ENCODE peak calls at places on chromosome 22, in six cellular contexts. W, D, P, M, G and C are unnamed samples. For H3K4me1, H3K27me3 and H3K36me3, the result is how much of the 10 kb centered on the place peaks cover.

GRCh38 chr22:49182416-49182815 is 645.3 kb downstream of the BRD1 start:
- DNase-seq in W (no peak), D (peak), P (no peak), M (no peak), G (no peak), C (no peak)

GRCh38 chr22:30304495-30305244 is 15.4 kb upstream of the CASTOR1 start:
- DNase-seq in W (no peak), D (no peak), P (peak), M (no peak), G (peak), C (peak)

GRCh38 chr22:19723990-19724827 is 870 bp downstream of the GP1BB start:
- DNase-seq in W (no peak), D (no peak), P (peak), M (no peak), G (no peak), C (peak)

GRCh38 chr22:19826619-19826950 is 28.1 kb downstream of the GNB1L start:
- DNase-seq in W (no peak), D (no peak), P (no peak), M (no peak), G (no peak), C (no peak)

GRCh38 chr22:50454556-50455075 is 20.2 kb downstream of the SBF1 start:
- DNase-seq in W (no peak), D (no peak), P (no peak), M (no peak), G (no peak), C (no peak)

GRCh38 chr22:27480487-27480886 is 321.1 kb downstream of the MN1 start:
- DNase-seq in W (no peak), D (no peak), P (no peak), M (no peak), G (no peak), C (no peak)

GRCh38 chr22:49326558-49326957 is 501.1 kb downstream of the BRD1 start:
- DNase-seq in W (no peak), D (peak), P (no peak), M (no peak), G (no peak), C (no peak)

GRCh38 chr22:42646569-42647525 is 2.3 kb downstream of the CYB5R3 start:
- DNase-seq in W (no peak), D (no peak), P (peak), M (peak), G (peak), C (peak)

GRCh38 chr22:43819691-43820670 is 7.9 kb upstream of the EFCAB6 start:
- DNase-seq in W (no peak), D (no peak), P (no peak), M (no peak), G (peak), C (no peak)

GRCh38 chr22:49670610-49671330 is 156.9 kb downstream of the BRD1 start:
- DNase-seq in W (no peak), D (peak), P (no peak), M (no peak), G (peak), C (no peak)

GRCh38 chr22:43789452-43789851 is 22.7 kb downstream of the EFCAB6 start:
- DNase-seq in W (no peak), D (no peak), P (no peak), M (peak), G (no peak), C (peak)

GRCh38 chr22:25199726-25200520 is at the start of gene CRYBB3:
- DNase-seq in W (no peak), D (no peak), P (no peak), M (no peak), G (no peak), C (no peak)

GRCh38 chr22:33129621-33130020 is 71.4 kb upstream of the SYN3 start:
- DNase-seq in W (no peak), D (no peak), P (no peak), M (no peak), G (no peak), C (no peak)

GRCh38 chr22:30313527-30314385 is 13.0 kb downstream of the TBC1D10A start:
- DNase-seq in W (no peak), D (no peak), P (no peak), M (no peak), G (no peak), C (no peak)

GRCh38 chr22:33210129-33210784 is 152.1 kb upstream of the SYN3 start:
- DNase-seq in W (peak), D (no peak), P (peak), M (peak), G (no peak), C (no peak)

GRCh38 chr22:32628626-32629587 is 154.3 kb downstream of the FBXO7 start:
- DNase-seq in W (no peak), D (no peak), P (no peak), M (no peak), G (no peak), C (no peak)

GRCh38 chr22:17781319-17782031 is 7.2 kb upstream of the BID start:
- DNase-seq in W (no peak), D (no peak), P (peak), M (no peak), G (no peak), C (peak)

GRCh38 chr22:26800858-26801257 is 143.5 kb downstream of the MIAT start:
- DNase-seq in W (no peak), D (no peak), P (no peak), M (no peak), G (no peak), C (peak)

GRCh38 chr22:28829358-28830181 is 29.2 kb upstream of the XBP1 start:
- DNase-seq in W (peak), D (peak), P (peak), M (peak), G (peak), C (peak)

GRCh38 chr22:34997921-34998320 is 68.0 kb upstream of the ISX start:
- DNase-seq in W (no peak), D (no peak), P (no peak), M (no peak), G (no peak), C (no peak)

GRCh38 chr22:31451709-31452571 is 37.7 kb downstream of the EIF4ENIF1 start:
- DNase-seq in W (no peak), D (no peak), P (peak), M (no peak), G (no peak), C (peak)

GRCh38 chr22:41857160-41857859 is 24.4 kb downstream of the SREBF2 start:
- DNase-seq in W (no peak), D (no peak), P (peak), M (no peak), G (no peak), C (peak)

DNA sequence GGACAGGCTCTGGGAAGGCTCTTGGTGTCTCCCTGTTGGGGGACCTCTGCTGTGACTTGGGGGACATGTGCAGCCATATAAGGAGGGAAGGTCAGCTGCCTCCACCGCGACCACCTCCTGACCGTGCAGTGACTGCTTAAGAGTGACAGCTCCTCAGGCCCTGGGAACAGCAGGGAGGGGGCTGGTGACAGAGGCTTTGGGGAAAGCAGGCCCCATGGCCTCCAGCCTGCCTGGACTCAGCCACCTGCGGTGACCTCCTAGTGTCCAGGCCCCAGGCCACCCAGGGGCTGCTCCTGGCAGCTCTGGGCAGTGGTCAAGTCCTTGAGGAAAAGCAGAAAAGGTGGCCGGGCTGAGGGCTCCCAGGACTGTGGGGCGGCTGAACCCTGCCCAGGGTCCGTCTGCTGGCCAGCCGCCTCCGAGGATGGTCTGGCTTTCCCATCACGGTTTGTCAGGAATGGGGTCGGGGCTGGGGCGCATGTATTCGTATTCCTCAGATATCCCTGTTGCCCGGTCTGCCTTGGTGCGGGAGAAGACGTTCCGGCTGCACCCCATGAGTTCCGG is 96.8 kb downstream of the WNT7B start:
- DNase-seq in W (no peak), D (peak), P (no peak), M (no peak), G (peak), C (no peak)
- H3K4me1 ChIP-seq in W (under half), D (under half), P (under half), M (under half), G (under half), C (under half)

DNA sequence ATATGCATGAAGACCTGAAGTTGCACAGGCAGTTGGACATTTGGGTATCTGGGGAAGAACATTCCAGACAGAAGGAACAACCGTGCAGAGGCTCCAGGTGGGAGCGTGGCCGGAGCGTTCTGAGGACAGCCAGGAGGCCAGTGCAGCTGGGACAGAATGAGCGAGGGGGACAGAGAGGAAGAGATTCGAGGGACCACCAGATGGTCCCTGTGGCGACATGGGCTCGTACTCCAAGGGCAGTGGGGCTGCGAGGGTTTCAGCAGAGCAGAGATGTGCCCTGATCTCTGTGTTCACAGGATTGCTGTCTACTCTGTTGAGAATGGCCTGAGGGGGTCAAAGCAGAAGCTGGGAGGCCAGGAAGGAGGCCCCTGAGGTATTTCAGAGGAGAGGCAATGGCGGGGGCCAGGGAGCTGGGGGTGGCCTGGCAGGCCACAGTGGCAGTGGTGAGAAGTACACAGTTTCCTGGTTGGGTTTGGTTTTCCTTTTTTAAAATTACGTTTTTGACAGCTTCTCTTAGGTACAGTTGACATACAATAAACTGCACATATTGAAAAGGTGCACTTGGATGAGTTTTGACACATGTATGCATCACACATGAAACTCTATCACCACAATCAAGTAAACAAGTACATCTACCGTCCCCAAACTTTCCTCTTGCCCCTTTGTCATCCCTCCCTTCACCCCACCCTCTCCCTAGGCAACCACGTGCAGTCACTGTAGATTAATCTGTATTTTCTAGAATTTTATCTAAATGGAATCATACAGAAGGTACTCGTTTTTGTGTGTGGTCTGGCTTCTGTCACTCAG is 24.8 kb upstream of the SOX10 start:
- DNase-seq in W (no peak), D (no peak), P (no peak), M (no peak), G (no peak), C (no peak)
- H3K27me3 ChIP-seq in W (under half), D (under half), P (under half), M (under half), G (under half), C (under half)

GRCh38 chr22:23272371-23272770 is 92.1 kb downstream of the BCR start:
- DNase-seq in W (no peak), D (no peak), P (no peak), M (no peak), G (no peak), C (no peak)
- H3K36me3 ChIP-seq in W (half or more), D (half or more), P (under half), M (under half), G (half or more), C (under half)

DNA sequence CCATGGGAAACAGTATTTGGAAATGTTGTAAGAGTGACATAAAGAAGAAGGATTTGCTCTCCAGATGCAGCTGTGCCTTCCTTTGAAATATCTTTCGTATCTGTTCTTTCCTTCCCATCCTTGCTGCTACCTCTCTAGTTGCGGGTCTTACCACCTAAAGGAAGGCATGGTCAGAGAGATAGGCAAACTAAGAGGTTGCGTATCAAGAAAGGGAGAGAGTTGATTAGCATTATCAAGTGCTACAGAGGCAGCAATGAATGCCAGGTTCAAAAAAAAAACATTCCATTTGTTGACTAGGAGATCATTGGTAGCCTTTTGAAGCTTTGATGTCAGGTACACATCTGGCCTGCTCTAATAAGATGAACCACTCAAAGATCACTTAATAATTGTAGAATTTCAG is 4.6 kb downstream of the GTPBP1 start:
- DNase-seq in W (no peak), D (no peak), P (no peak), M (no peak), G (no peak), C (no peak)
- H3K4me1 ChIP-seq in W (under half), D (half or more), P (under half), M (under half), G (under half), C (under half)